ENCODE peak calls at places on chromosome 19, in five cellular contexts. One of them, this sample, is unnamed.

GRCh38 chr19:4488496-4488895 is 16.4 kb downstream of the HDGFL2 start:
- DNase-seq in IMR-90: no peak
- DNase-seq in HCT116: no peak
- DNase-seq in K562: no peak
- DNase-seq in GM12878: no peak
- DNase-seq in this sample: no peak

GRCh38 chr19:28502879-28503734 is 709.8 kb downstream of the UQCRFS1 start:
- DNase-seq in IMR-90: no peak
- DNase-seq in HCT116: no peak
- DNase-seq in K562: no peak
- DNase-seq in GM12878: no peak
- DNase-seq in this sample: no peak

GRCh38 chr19:56120371-56121179 is 520 bp downstream of the ZNF787 start:
- DNase-seq in IMR-90: peak; percentile 71
- DNase-seq in HCT116: peak; percentile 41
- DNase-seq in K562: peak; percentile 94
- DNase-seq in GM12878: no peak
- DNase-seq in this sample: peak; percentile 77

GRCh38 chr19:11261902-11262839 is at the start of gene DOCK6:
- DNase-seq in IMR-90: no peak
- DNase-seq in HCT116: no peak
- DNase-seq in K562: peak; percentile 79
- DNase-seq in GM12878: no peak
- DNase-seq in this sample: no peak

GRCh38 chr19:35860818-35861639 is 4.3 kb downstream of the KIRREL2 start:
- DNase-seq in IMR-90: no peak
- DNase-seq in HCT116: no peak
- DNase-seq in K562: peak; percentile 72
- DNase-seq in GM12878: no peak
- DNase-seq in this sample: no peak

GRCh38 chr19:39319892-39320168 is 833 bp downstream of the LRFN1 start:
- DNase-seq in IMR-90: no peak
- DNase-seq in HCT116: no peak
- DNase-seq in K562: peak; percentile 20
- DNase-seq in GM12878: no peak
- DNase-seq in this sample: no peak

GRCh38 chr19:38317104-38317612 is 1.4 kb upstream of the YIF1B start:
- DNase-seq in IMR-90: no peak
- DNase-seq in HCT116: no peak
- DNase-seq in K562: peak; percentile 94
- DNase-seq in GM12878: no peak
- DNase-seq in this sample: peak; percentile 66

GRCh38 chr19:23415561-23416191 is 20.4 kb upstream of the ZNF91 start:
- DNase-seq in IMR-90: no peak
- DNase-seq in HCT116: no peak
- DNase-seq in K562: no peak
- DNase-seq in GM12878: no peak
- DNase-seq in this sample: no peak

GRCh38 chr19:12872941-12873890 is 8.0 kb downstream of the DNASE2 start:
- DNase-seq in IMR-90: peak; percentile 37
- DNase-seq in HCT116: no peak
- DNase-seq in K562: peak; percentile 86
- DNase-seq in GM12878: no peak
- DNase-seq in this sample: peak; percentile 72

GRCh38 chr19:46718157-46718933 is 1.4 kb upstream of the PRKD2 start:
- DNase-seq in IMR-90: no peak
- DNase-seq in HCT116: no peak
- DNase-seq in K562: no peak
- DNase-seq in GM12878: peak; percentile 69
- DNase-seq in this sample: no peak

GRCh38 chr19:52567921-52568320 is 2.2 kb upstream of the ZNF701 start:
- DNase-seq in IMR-90: no peak
- DNase-seq in HCT116: no peak
- DNase-seq in K562: no peak
- DNase-seq in GM12878: no peak
- DNase-seq in this sample: no peak

GRCh38 chr19:7419777-7420439 is 68.9 kb downstream of the PEX11G start:
- DNase-seq in IMR-90: no peak
- DNase-seq in HCT116: no peak
- DNase-seq in K562: no peak
- DNase-seq in GM12878: no peak
- DNase-seq in this sample: no peak

GRCh38 chr19:35715981-35716734 is 1.6 kb upstream of the KMT2B start:
- DNase-seq in IMR-90: peak; percentile 30
- DNase-seq in HCT116: no peak
- DNase-seq in K562: peak; percentile 48
- DNase-seq in GM12878: no peak
- DNase-seq in this sample: no peak

GRCh38 chr19:32558607-32559228 is 22.3 kb upstream of the PDCD5 start:
- DNase-seq in IMR-90: no peak
- DNase-seq in HCT116: no peak
- DNase-seq in K562: no peak
- DNase-seq in GM12878: no peak
- DNase-seq in this sample: no peak

GRCh38 chr19:4988770-4989251 is 19.9 kb downstream of the KDM4B start:
- DNase-seq in IMR-90: peak; percentile 88
- DNase-seq in HCT116: no peak
- DNase-seq in K562: no peak
- DNase-seq in GM12878: no peak
- DNase-seq in this sample: no peak

GRCh38 chr19:3276341-3276799 is 51.9 kb downstream of the CELF5 start:
- DNase-seq in IMR-90: no peak
- DNase-seq in HCT116: peak; percentile 88
- DNase-seq in K562: peak; percentile 84
- DNase-seq in GM12878: no peak
- DNase-seq in this sample: no peak

GRCh38 chr19:53086949-53087348 is 16.3 kb downstream of the ZNF160 start:
- DNase-seq in IMR-90: peak; percentile 32
- DNase-seq in HCT116: no peak
- DNase-seq in K562: no peak
- DNase-seq in GM12878: no peak
- DNase-seq in this sample: peak; percentile 94

GRCh38 chr19:51407631-51408131 is 9.8 kb downstream of the SIGLEC10 start:
- DNase-seq in IMR-90: peak; percentile 17
- DNase-seq in HCT116: peak; percentile 46
- DNase-seq in K562: peak; percentile 84
- DNase-seq in GM12878: no peak
- DNase-seq in this sample: peak; percentile 27

GRCh38 chr19:7520131-7521051 is 2.0 kb upstream of the MCOLN1 start:
- DNase-seq in IMR-90: no peak
- DNase-seq in HCT116: no peak
- DNase-seq in K562: no peak
- DNase-seq in GM12878: no peak
- DNase-seq in this sample: no peak

GRCh38 chr19:10517760-10518443 is 655 bp upstream of the S1PR5 start:
- DNase-seq in IMR-90: peak; percentile 15
- DNase-seq in HCT116: no peak
- DNase-seq in K562: peak; percentile 62
- DNase-seq in GM12878: no peak
- DNase-seq in this sample: no peak

GRCh38 chr19:41753159-41753558 is 2.2 kb upstream of the CEACAM6 start:
- DNase-seq in IMR-90: no peak
- DNase-seq in HCT116: peak; percentile 34
- DNase-seq in K562: peak; percentile 63
- DNase-seq in GM12878: no peak
- DNase-seq in this sample: peak; percentile 18

GRCh38 chr19:29294343-29294811 is 81.4 kb upstream of the UQCRFS1 start:
- DNase-seq in IMR-90: peak; percentile 21
- DNase-seq in HCT116: no peak
- DNase-seq in K562: no peak
- DNase-seq in GM12878: no peak
- DNase-seq in this sample: no peak

GRCh38 chr19:3683866-3684816 is 16.1 kb downstream of the PIP5K1C start:
- DNase-seq in IMR-90: peak; percentile 31
- DNase-seq in HCT116: no peak
- DNase-seq in K562: peak; percentile 79
- DNase-seq in GM12878: no peak
- DNase-seq in this sample: no peak

GRCh38 chr19:6963259-6963852 is 57.9 kb downstream of the MBD3L2B start:
- DNase-seq in IMR-90: no peak
- DNase-seq in HCT116: no peak
- DNase-seq in K562: no peak
- DNase-seq in GM12878: no peak
- DNase-seq in this sample: no peak

GRCh38 chr19:22526661-22527272 is 104.6 kb upstream of the ZNF98 start:
- DNase-seq in IMR-90: no peak
- DNase-seq in HCT116: no peak
- DNase-seq in K562: no peak
- DNase-seq in GM12878: no peak
- DNase-seq in this sample: no peak

GRCh38 chr19:4592445-4592844 is 33.0 kb upstream of the SEMA6B start:
- DNase-seq in IMR-90: no peak
- DNase-seq in HCT116: no peak
- DNase-seq in K562: no peak
- DNase-seq in GM12878: no peak
- DNase-seq in this sample: no peak

GRCh38 chr19:4523306-4524110 is 5.2 kb upstream of the PLIN4 start:
- DNase-seq in IMR-90: peak; percentile 10
- DNase-seq in HCT116: peak; percentile 29
- DNase-seq in K562: peak; percentile 80
- DNase-seq in GM12878: no peak
- DNase-seq in this sample: peak; percentile 33

GRCh38 chr19:46211201-46211881 is 18.2 kb upstream of the IGFL1 start:
- DNase-seq in IMR-90: no peak
- DNase-seq in HCT116: peak; percentile 72
- DNase-seq in K562: no peak
- DNase-seq in GM12878: no peak
- DNase-seq in this sample: peak; percentile 54

GRCh38 chr19:58204566-58204965 is 21.7 kb downstream of the ZNF274 start:
- DNase-seq in IMR-90: no peak
- DNase-seq in HCT116: no peak
- DNase-seq in K562: no peak
- DNase-seq in GM12878: no peak
- DNase-seq in this sample: no peak
- H3K9me3 ChIP-seq in IMR-90: peaks cover 91% of the 10 kb centered on the region
- H3K9me3 ChIP-seq in HCT116: peaks cover 56% of the 10 kb centered on the region
- H3K9me3 ChIP-seq in K562: peaks cover 59% of the 10 kb centered on the region
- H3K9me3 ChIP-seq in GM12878: peaks cover 64% of the 10 kb centered on the region
- H3K9me3 ChIP-seq in this sample: peaks cover 8% of the 10 kb centered on the region

GRCh38 chr19:49817964-49818690 is at the start of gene MED25:
- DNase-seq in IMR-90: peak; percentile 76
- DNase-seq in HCT116: peak; percentile 79
- DNase-seq in K562: peak; percentile 89
- DNase-seq in GM12878: peak; percentile 72
- DNase-seq in this sample: peak; percentile 93

GRCh38 chr19:49812997-49813861 is at the start of gene FUZ:
- DNase-seq in IMR-90: peak; percentile 99
- DNase-seq in HCT116: peak; percentile 98
- DNase-seq in K562: peak; percentile 95
- DNase-seq in GM12878: peak; percentile 90
- DNase-seq in this sample: peak; percentile 99

GRCh38 chr19:49818691-49819331 is 722 bp downstream of the MED25 start:
- DNase-seq in IMR-90: no peak
- DNase-seq in HCT116: no peak
- DNase-seq in K562: no peak
- DNase-seq in GM12878: no peak
- DNase-seq in this sample: no peak

GRCh38 chr19:49814010-49814409 is 918 bp upstream of the FUZ start:
- DNase-seq in IMR-90: no peak
- DNase-seq in HCT116: no peak
- DNase-seq in K562: no peak
- DNase-seq in GM12878: no peak
- DNase-seq in this sample: no peak

GRCh38 chr19:49816616-49817015 is 1.5 kb upstream of the MED25 start:
- DNase-seq in IMR-90: no peak
- DNase-seq in HCT116: no peak
- DNase-seq in K562: no peak
- DNase-seq in GM12878: no peak
- DNase-seq in this sample: no peak
- H3K4me2 ChIP-seq in IMR-90: no peak overlapping the region
- H3K4me2 ChIP-seq in HCT116: peak overlapping the region; percentile 85
- H3K4me2 ChIP-seq in K562: peak overlapping the region; percentile 82
- H3K4me2 ChIP-seq in GM12878: no peak overlapping the region
- H3K4me2 ChIP-seq in this sample: no peak overlapping the region

GRCh38 chr19:31002852-31003251 is 346.4 kb downstream of the TSHZ3 start:
- DNase-seq in IMR-90: no peak
- DNase-seq in HCT116: no peak
- DNase-seq in K562: no peak
- DNase-seq in GM12878: no peak
- DNase-seq in this sample: no peak

GRCh38 chr19:30999726-31000125 is 349.5 kb downstream of the TSHZ3 start:
- DNase-seq in IMR-90: no peak
- DNase-seq in HCT116: no peak
- DNase-seq in K562: no peak
- DNase-seq in GM12878: no peak
- DNase-seq in this sample: no peak

GRCh38 chr19:30997222-30997621 is 352.0 kb downstream of the TSHZ3 start:
- DNase-seq in IMR-90: no peak
- DNase-seq in HCT116: no peak
- DNase-seq in K562: no peak
- DNase-seq in GM12878: no peak
- DNase-seq in this sample: no peak

GRCh38 chr19:31000913-31001312 is 348.3 kb downstream of the TSHZ3 start:
- DNase-seq in IMR-90: no peak
- DNase-seq in HCT116: no peak
- DNase-seq in K562: no peak
- DNase-seq in GM12878: no peak
- DNase-seq in this sample: no peak
- TF ChIP-seq POLR2A in IMR-90: no peak
- TF ChIP-seq POLR2A in HCT116: no peak
- TF ChIP-seq POLR2A in K562: no peak
- TF ChIP-seq POLR2A in GM12878: no peak
- TF ChIP-seq POLR2A in this sample: no peak

DNA sequence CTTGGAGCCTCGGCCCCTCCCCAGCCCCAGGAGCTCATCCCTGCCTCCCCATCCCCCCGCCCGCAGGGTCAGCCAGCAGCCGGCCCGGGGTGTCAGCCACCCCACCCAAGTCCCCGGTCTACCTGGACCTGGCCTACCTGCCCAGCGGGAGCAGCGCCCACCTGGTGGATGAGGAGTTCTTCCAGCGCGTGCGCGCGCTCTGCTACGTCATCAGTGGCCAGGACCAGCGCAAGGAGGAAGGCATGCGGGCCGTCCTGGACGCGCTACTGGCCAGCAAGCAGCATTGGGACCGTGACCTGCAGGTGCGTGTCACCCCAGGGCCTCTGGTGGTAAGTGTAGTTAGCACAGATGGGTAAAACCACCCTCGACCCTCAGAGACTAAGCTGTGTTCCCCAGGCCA is 13.8 kb downstream of the MAP1S start:
- DNase-seq in IMR-90: no peak
- DNase-seq in HCT116: no peak
- DNase-seq in K562: no peak
- DNase-seq in GM12878: no peak
- DNase-seq in this sample: no peak
- H3K9me3 ChIP-seq in IMR-90: peaks cover 2% of the 10 kb centered on the region
- H3K9me3 ChIP-seq in HCT116: no peaks in the 10 kb centered on the region
- H3K9me3 ChIP-seq in K562: no peaks in the 10 kb centered on the region
- H3K9me3 ChIP-seq in GM12878: no peaks in the 10 kb centered on the region
- H3K9me3 ChIP-seq in this sample: no peaks in the 10 kb centered on the region

This sample was measured in endothelial cell of umbilical vein.